ENCODE peak calls at places on chromosome 10, in five cellular contexts. X is heart right ventricle, B is GM23338, L is cardiac muscle cell, J is adrenal gland. O is an unnamed sample.

GRCh38 chr10:52313350-52314006 is 603 bp upstream of the DKK1 start:
- DNase-seq in X (no peak), B (peak; percentile 69), L (no peak), J (no peak), O (no peak)

GRCh38 chr10:79136227-79137005 is 67.7 kb downstream of the ZMIZ1 start:
- DNase-seq in X (no peak), B (no peak), L (no peak), J (no peak), O (no peak)

GRCh38 chr10:97025613-97026242 is 160.0 kb downstream of the SLIT1 start:
- DNase-seq in X (no peak), B (peak; percentile 89), L (peak; percentile 76), J (peak; percentile 51), O (peak; percentile 58)

GRCh38 chr10:132627736-132628512 is 90.3 kb downstream of the INPP5A start:
- DNase-seq in X (peak; percentile 53), B (no peak), L (peak; percentile 82), J (no peak), O (peak; percentile 76)

GRCh38 chr10:11255796-11256444 is 238.2 kb downstream of the CELF2 start:
- DNase-seq in X (peak; percentile 39), B (no peak), L (no peak), J (no peak), O (no peak)

GRCh38 chr10:132712698-132713232 is 73.2 kb downstream of the NKX6-2 start:
- DNase-seq in X (peak; percentile 3), B (no peak), L (no peak), J (no peak), O (no peak)

GRCh38 chr10:60531006-60531405 is 141.3 kb upstream of the ANK3 start:
- DNase-seq in X (no peak), B (no peak), L (no peak), J (no peak), O (no peak)

GRCh38 chr10:98364432-98365102 is 50.4 kb downstream of the PYROXD2 start:
- DNase-seq in X (no peak), B (no peak), L (no peak), J (no peak), O (no peak)

GRCh38 chr10:124641282-124642075 is 102.7 kb downstream of the FAM53B start:
- DNase-seq in X (peak; percentile 49), B (no peak), L (peak; percentile 80), J (peak; percentile 79), O (no peak)

GRCh38 chr10:71206911-71207310 is 5.5 kb upstream of the UNC5B start:
- DNase-seq in X (no peak), B (no peak), L (no peak), J (no peak), O (no peak)

GRCh38 chr10:122656741-122657140 is 42.9 kb downstream of the C10orf120 start:
- DNase-seq in X (no peak), B (no peak), L (no peak), J (no peak), O (no peak)

GRCh38 chr10:60461688-60462087 is 72.0 kb upstream of the ANK3 start:
- DNase-seq in X (no peak), B (peak; percentile 22), L (no peak), J (no peak), O (no peak)

GRCh38 chr10:128684215-128684614 is 558.0 kb upstream of the MKI67 start:
- DNase-seq in X (no peak), B (no peak), L (no peak), J (no peak), O (no peak)

GRCh38 chr10:77970869-77971803 is 44.6 kb upstream of the DLG5 start:
- DNase-seq in X (peak; percentile 24), B (peak; percentile 54), L (peak; percentile 94), J (peak; percentile 85), O (peak; percentile 9)

GRCh38 chr10:88493676-88494483 is 89.2 kb downstream of the RNLS start:
- DNase-seq in X (no peak), B (no peak), L (peak; percentile 49), J (no peak), O (no peak)

GRCh38 chr10:77504196-77504869 is 133.3 kb downstream of the KCNMA1 start:
- DNase-seq in X (no peak), B (no peak), L (peak; percentile 68), J (no peak), O (no peak)

GRCh38 chr10:65032867-65033769 is 1511.9 kb downstream of the REEP3 start:
- DNase-seq in X (no peak), B (no peak), L (no peak), J (no peak), O (no peak)

GRCh38 chr10:28869606-28870201 is 192.4 kb downstream of the BAMBI start:
- DNase-seq in X (no peak), B (no peak), L (no peak), J (no peak), O (no peak)

GRCh38 chr10:98460837-98461499 is 14.2 kb upstream of the HPS1 start:
- DNase-seq in X (no peak), B (no peak), L (peak; percentile 93), J (peak; percentile 86), O (peak; percentile 94)

GRCh38 chr10:71453186-71453585 is 56.5 kb downstream of the CDH23 start:
- DNase-seq in X (no peak), B (no peak), L (no peak), J (no peak), O (no peak)

GRCh38 chr10:127117125-127117524 is 79.3 kb downstream of the INSYN2A start:
- DNase-seq in X (peak; percentile 66), B (peak; percentile 72), L (peak; percentile 72), J (peak; percentile 55), O (peak; percentile 40)

GRCh38 chr10:93630609-93631320 is 18.4 kb downstream of the PDE6C start:
- DNase-seq in X (no peak), B (no peak), L (no peak), J (no peak), O (no peak)

GRCh38 chr10:114044251-114045070 is 795 bp downstream of the ADRB1 start:
- DNase-seq in X (peak; percentile 47), B (peak; percentile 54), L (no peak), J (no peak), O (no peak)

GRCh38 chr10:48683893-48684292 is 780 bp upstream of the WDFY4 start:
- DNase-seq in X (no peak), B (no peak), L (no peak), J (no peak), O (no peak)

GRCh38 chr10:127441350-127442219 is 107.5 kb upstream of the NPS start:
- DNase-seq in X (no peak), B (peak; percentile 64), L (no peak), J (no peak), O (no peak)

GRCh38 chr10:102401322-102401614 is 5.8 kb downstream of the NFKB2 start:
- DNase-seq in X (no peak), B (no peak), L (no peak), J (no peak), O (no peak)
- H3K4me1 ChIP-seq in X (peaks cover 34% of the 10 kb centered on the region), B (peaks cover 3% of the 10 kb centered on the region), L (peaks cover 2% of the 10 kb centered on the region), J (no peaks in the 10 kb centered on the region), O (peaks cover 4% of the 10 kb centered on the region)

GRCh38 chr10:100800931-100801330 is 55.5 kb downstream of the PAX2 start:
- DNase-seq in X (no peak), B (no peak), L (no peak), J (no peak), O (no peak)

GRCh38 chr10:100802607-100803006 is 57.2 kb downstream of the PAX2 start:
- DNase-seq in X (no peak), B (no peak), L (no peak), J (no peak), O (no peak)

GRCh38 chr10:100803481-100803880 is 58.1 kb downstream of the PAX2 start:
- DNase-seq in X (no peak), B (peak; percentile 51), L (no peak), J (no peak), O (no peak)

GRCh38 chr10:100803908-100804307 is 58.5 kb downstream of the PAX2 start:
- DNase-seq in X (no peak), B (no peak), L (no peak), J (no peak), O (no peak)

DNA sequence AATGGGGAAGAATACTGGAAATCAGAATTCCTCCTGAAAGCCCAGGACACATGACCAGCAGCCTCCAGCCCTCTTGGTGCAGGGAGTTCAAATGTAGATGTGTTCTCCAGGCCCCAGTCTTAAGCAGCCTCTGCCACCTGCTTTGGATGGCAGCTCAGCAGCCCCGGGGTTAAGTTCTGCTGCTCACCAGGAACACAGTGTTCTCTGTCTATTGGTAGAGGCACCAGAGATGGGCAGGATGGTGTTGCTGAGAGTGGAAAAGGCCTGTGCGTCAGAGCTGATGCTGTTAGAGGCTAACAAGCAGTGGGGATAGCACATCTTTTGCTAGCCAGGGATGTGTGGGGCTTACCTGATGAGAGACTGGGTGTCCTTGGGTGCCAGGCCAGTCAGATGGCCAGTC is 56.8 kb downstream of the PAX2 start:
- DNase-seq in X (no peak), B (no peak), L (no peak), J (no peak), O (no peak)
- H3K27me3 ChIP-seq in X (no peaks in the 10 kb centered on the region), B (peaks cover 7% of the 10 kb centered on the region), L (peaks cover 3% of the 10 kb centered on the region), J (peaks cover 10% of the 10 kb centered on the region), O (peaks cover 5% of the 10 kb centered on the region)

GRCh38 chr10:109984013-109984412 is 23.8 kb upstream of the ADD3 start:
- DNase-seq in X (no peak), B (no peak), L (no peak), J (no peak), O (no peak)
- H3K4me1 ChIP-seq in X (peaks cover 26% of the 10 kb centered on the region), B (no peaks in the 10 kb centered on the region), L (peaks cover 3% of the 10 kb centered on the region), J (peaks cover 18% of the 10 kb centered on the region), O (peaks cover 6% of the 10 kb centered on the region)

GRCh38 chr10:101218423-101219136 is 10.7 kb downstream of the LBX1 start:
- DNase-seq in X (no peak), B (no peak), L (no peak), J (no peak), O (no peak)
- H3K27me3 ChIP-seq in X (peaks cover 81% of the 10 kb centered on the region), B (peaks cover 100% of the 10 kb centered on the region), L (peaks cover 99% of the 10 kb centered on the region), J (peaks cover 92% of the 10 kb centered on the region), O (peaks cover 7% of the 10 kb centered on the region)

GRCh38 chr10:6178581-6178980 is 24.2 kb upstream of the PFKFB3 start:
- DNase-seq in X (no peak), B (no peak), L (no peak), J (no peak), O (no peak)
- H3K4me1 ChIP-seq in X (peaks cover 67% of the 10 kb centered on the region), B (no peaks in the 10 kb centered on the region), L (peaks cover 31% of the 10 kb centered on the region), J (peaks cover 10% of the 10 kb centered on the region), O (peaks cover 3% of the 10 kb centered on the region)

GRCh38 chr10:116553378-116553980 is 7.7 kb downstream of the PNLIP start:
- DNase-seq in X (no peak), B (no peak), L (no peak), J (no peak), O (no peak)

GRCh38 chr10:116545122-116545521 is 609 bp upstream of the PNLIP start:
- DNase-seq in X (no peak), B (no peak), L (no peak), J (no peak), O (no peak)

GRCh38 chr10:116545756-116546155 is at the start of gene PNLIP:
- DNase-seq in X (no peak), B (no peak), L (no peak), J (no peak), O (no peak)

DNA sequence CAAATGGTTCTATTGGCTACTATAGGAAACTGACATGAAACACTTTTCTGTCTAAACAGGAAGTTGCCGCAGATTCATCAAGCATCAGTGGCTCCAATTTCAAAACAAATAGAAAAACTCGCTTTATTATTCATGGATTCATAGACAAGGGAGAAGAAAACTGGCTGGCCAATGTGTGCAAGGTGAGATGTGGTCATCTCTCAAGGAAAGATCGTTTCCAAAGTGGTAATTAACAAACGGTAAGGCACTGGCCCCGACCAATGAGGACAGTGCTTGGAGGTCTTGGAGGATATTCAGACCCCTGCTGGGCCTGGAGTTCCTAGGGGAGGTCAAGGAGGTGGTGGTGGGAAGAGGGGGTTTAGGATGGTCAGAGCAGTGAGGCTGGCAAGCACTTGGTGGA is 2.6 kb downstream of the PNLIP start:
- DNase-seq in X (no peak), B (no peak), L (no peak), J (no peak), O (no peak)
- H3K27me3 ChIP-seq in X (no peaks in the 10 kb centered on the region), B (no peaks in the 10 kb centered on the region), L (no peaks in the 10 kb centered on the region), J (no peaks in the 10 kb centered on the region), O (no peaks in the 10 kb centered on the region)